ENCODE peak calls at places on chromosomes 2 and 18, in ten cellular contexts. N is choroid plexus epithelial cell, T is hepatocyte, C is HFF-Myc, E is epithelial cell of esophagus, V is heart right ventricle, S is MCF 10A, D is foreskin fibroblast, A is esophagus squamous epithelium, Q is BJ. Y is an unnamed sample.

GRCh38 chr2:20852670-20853069 is 29.8 kb upstream of the LDAH start:
- DNase-seq in N (no peak), T (no peak), C (no peak), E (no peak), V (no peak), S (no peak), D (no peak), A (no peak), Q (no peak), Y (no peak)

GRCh38 chr2:127455566-127456493 is 37.6 kb downstream of the PROC start:
- DNase-seq in N (no peak), T (peak; percentile 33), C (no peak), E (peak; percentile 16), V (no peak), S (no peak), D (no peak), A (no peak), Q (no peak), Y (no peak)

GRCh38 chr2:164967781-164968228 is 12.5 kb upstream of the SLC38A11 start:
- DNase-seq in N (peak; percentile 93), T (peak; percentile 64), C (peak; percentile 86), E (peak; percentile 99), V (no peak), S (peak; percentile 77), D (peak; percentile 63), A (no peak), Q (peak; percentile 100), Y (peak; percentile 100)

GRCh38 chr2:46857871-46858696 is 57.5 kb downstream of the MCFD2 start:
- DNase-seq in N (peak; percentile 68), T (no peak), C (no peak), E (no peak), V (no peak), S (no peak), D (peak; percentile 65), A (no peak), Q (peak; percentile 97), Y (no peak)

GRCh38 chr2:170465241-170465640 is 249.9 kb upstream of the SP5 start:
- DNase-seq in N (peak; percentile 77), T (no peak), C (no peak), E (no peak), V (no peak), S (peak; percentile 36), D (peak; percentile 35), A (no peak), Q (no peak), Y (no peak)

GRCh38 chr2:235041918-235042575 is 90.2 kb downstream of the SH3BP4 start:
- DNase-seq in N (no peak), T (no peak), C (no peak), E (no peak), V (no peak), S (no peak), D (no peak), A (no peak), Q (no peak), Y (no peak)

GRCh38 chr2:109663721-109664120 is 49.6 kb downstream of the SOWAHC start:
- DNase-seq in N (peak; percentile 67), T (no peak), C (peak; percentile 60), E (peak; percentile 95), V (peak; percentile 31), S (peak; percentile 98), D (peak; percentile 67), A (no peak), Q (peak; percentile 17), Y (no peak)

GRCh38 chr18:10748641-10749040 is 222.8 kb downstream of the NAPG start:
- DNase-seq in N (peak; percentile 65), T (no peak), C (no peak), E (no peak), V (no peak), S (no peak), D (no peak), A (no peak), Q (no peak), Y (no peak)

GRCh38 chr2:34652636-34653035 is 1053.5 kb upstream of the FAM98A start:
- DNase-seq in N (peak; percentile 12), T (peak; percentile 60), C (peak; percentile 1), E (peak; percentile 44), V (no peak), S (peak; percentile 33), D (no peak), A (no peak), Q (no peak), Y (no peak)

GRCh38 chr2:174820361-174820760 is 56.1 kb upstream of the CHRNA1 start:
- DNase-seq in N (no peak), T (no peak), C (no peak), E (no peak), V (no peak), S (no peak), D (no peak), A (no peak), Q (no peak), Y (no peak)

GRCh38 chr2:28681216-28681981 is 70.2 kb upstream of the PPP1CB start:
- DNase-seq in N (peak; percentile 84), T (no peak), C (no peak), E (peak; percentile 69), V (no peak), S (peak; percentile 59), D (no peak), A (no peak), Q (no peak), Y (peak; percentile 83)

GRCh38 chr18:58942486-58942885 is 77.8 kb downstream of the ZNF532 start:
- DNase-seq in N (peak; percentile 37), T (no peak), C (no peak), E (peak; percentile 13), V (no peak), S (no peak), D (no peak), A (no peak), Q (no peak), Y (no peak)

GRCh38 chr2:180910831-180911665 is 69.4 kb upstream of the UBE2E3 start:
- DNase-seq in N (no peak), T (no peak), C (no peak), E (peak; percentile 16), V (no peak), S (no peak), D (peak; percentile 26), A (no peak), Q (no peak), Y (no peak)
- TF ChIP-seq CTCF in N (peak; percentile 4), T (no peak), C (no peak), E (no peak), V (no peak), S (no peak), D (no peak), A (no peak), Q (no peak), Y (peak; percentile 10)

GRCh38 chr2:73779472-73780241 is at the start of gene DUSP11:
- DNase-seq in N (peak; percentile 96), T (peak; percentile 97), C (peak; percentile 92), E (peak; percentile 96), V (peak; percentile 96), S (peak; percentile 95), D (peak; percentile 88), A (peak; percentile 69), Q (peak; percentile 70), Y (peak; percentile 80)

GRCh38 chr2:73776381-73776780 is 3.5 kb downstream of the DUSP11 start:
- DNase-seq in N (peak; percentile 20), T (no peak), C (no peak), E (peak; percentile 80), V (no peak), S (no peak), D (no peak), A (no peak), Q (no peak), Y (no peak)

GRCh38 chr2:73776869-73777519 is 2.9 kb downstream of the DUSP11 start:
- DNase-seq in N (peak; percentile 69), T (no peak), C (peak; percentile 33), E (peak; percentile 98), V (no peak), S (peak; percentile 88), D (peak; percentile 21), A (no peak), Q (no peak), Y (no peak)

DNA sequence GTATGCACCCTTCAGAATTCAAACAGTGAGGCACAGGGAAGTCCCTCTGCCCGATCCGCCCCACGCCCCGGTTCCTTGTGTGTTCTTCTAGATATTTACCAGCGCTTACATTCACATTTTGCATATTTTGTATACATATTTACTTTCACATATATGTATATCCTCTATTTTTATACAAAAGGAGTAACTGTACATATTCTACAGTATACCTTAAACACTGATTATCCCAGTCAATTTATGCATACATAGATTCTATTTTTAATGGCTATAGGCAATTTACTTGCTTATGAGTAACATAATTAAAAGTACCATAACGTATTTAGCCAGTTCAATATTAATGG is 309 bp upstream of the DUSP11 start:
- DNase-seq in N (no peak), T (no peak), C (no peak), E (no peak), V (no peak), S (no peak), D (no peak), A (no peak), Q (no peak), Y (no peak)
- TF ChIP-seq CTCF in N (no peak), T (no peak), C (no peak), E (no peak), V (no peak), S (no peak), D (no peak), A (no peak), Q (no peak), Y (no peak)

GRCh38 chr2:140714586-140714985 is 1416.2 kb downstream of the LRP1B start:
- DNase-seq in N (no peak), T (no peak), C (no peak), E (peak; percentile 2), V (no peak), S (no peak), D (peak; percentile 1), A (no peak), Q (no peak), Y (no peak)

GRCh38 chr2:140711867-140712266 is 1418.9 kb downstream of the LRP1B start:
- DNase-seq in N (no peak), T (no peak), C (no peak), E (no peak), V (no peak), S (no peak), D (no peak), A (no peak), Q (no peak), Y (no peak)
- TF ChIP-seq CTCF in N (no peak), T (no peak), C (no peak), E (no peak), V (no peak), S (no peak), D (no peak), A (no peak), Q (no peak), Y (no peak)

GRCh38 chr18:22446906-22447305 is 29.2 kb upstream of the CTAGE1 start:
- DNase-seq in N (no peak), T (no peak), C (no peak), E (no peak), V (no peak), S (no peak), D (no peak), A (no peak), Q (no peak), Y (no peak)

GRCh38 chr18:22446325-22446724 is 28.6 kb upstream of the CTAGE1 start:
- DNase-seq in N (no peak), T (no peak), C (no peak), E (no peak), V (no peak), S (no peak), D (no peak), A (no peak), Q (no peak), Y (no peak)

GRCh38 chr18:22439447-22439846 is 21.7 kb upstream of the CTAGE1 start:
- DNase-seq in N (peak; percentile 45), T (no peak), C (no peak), E (peak; percentile 62), V (no peak), S (peak; percentile 35), D (no peak), A (no peak), Q (no peak), Y (no peak)

GRCh38 chr18:22441638-22442037 is 23.9 kb upstream of the CTAGE1 start:
- DNase-seq in N (no peak), T (no peak), C (no peak), E (no peak), V (no peak), S (no peak), D (no peak), A (no peak), Q (no peak), Y (no peak)
- TF ChIP-seq CTCF in N (no peak), T (no peak), C (no peak), E (no peak), V (no peak), S (no peak), D (no peak), A (no peak), Q (no peak), Y (no peak)

Y was measured in kidney epithelial cell.